ENCODE peak calls at places on chromosomes 7 and 10, in nine cellular contexts. H is K562; R is iris pigment epithelial cell; U is naive thymus-derived CD4-positive, alpha-beta T cell; Q is AG10803; K is HCT116; O is NCI-H748 treated with DMSO at 0.1 percent for 48 hours; J is kidney; A is hepatocyte. L is an unnamed sample.

GRCh38 chr7:139915864-139916716 is 87.0 kb downstream of the TBXAS1 start:
- DNase-seq in H (peak), R (peak), U (no peak), Q (peak), K (peak), O (no peak), J (no peak), A (peak), L (peak)

GRCh38 chr7:27771111-27771510 is 31.1 kb downstream of the TAX1BP1 start:
- DNase-seq in H (no peak), R (peak), U (no peak), Q (no peak), K (peak), O (no peak), J (no peak), A (no peak), L (no peak)

GRCh38 chr7:33982425-33982786 is 77.1 kb downstream of the BMPER start:
- DNase-seq in H (no peak), R (peak), U (no peak), Q (no peak), K (peak), O (no peak), J (no peak), A (no peak), L (no peak)

GRCh38 chr10:58919927-58920654 is 256.4 kb upstream of the PHYHIPL start:
- DNase-seq in H (no peak), R (peak), U (no peak), Q (peak), K (peak), O (peak), J (no peak), A (no peak), L (peak)

GRCh38 chr7:27430115-27430514 is 187.5 kb downstream of the EVX1 start:
- DNase-seq in H (no peak), R (no peak), U (no peak), Q (no peak), K (no peak), O (no peak), J (no peak), A (no peak), L (no peak)

GRCh38 chr10:110857265-110858158 is 14.2 kb upstream of the PDCD4 start:
- DNase-seq in H (peak), R (peak), U (no peak), Q (peak), K (no peak), O (no peak), J (no peak), A (peak), L (no peak)

GRCh38 chr7:149862156-149862555 is 11.6 kb upstream of the ATP6V0E2 start:
- DNase-seq in H (no peak), R (no peak), U (no peak), Q (no peak), K (no peak), O (no peak), J (peak), A (no peak), L (no peak)

GRCh38 chr7:105782391-105783063 is 93.9 kb downstream of the ATXN7L1 start:
- DNase-seq in H (no peak), R (peak), U (no peak), Q (peak), K (no peak), O (no peak), J (no peak), A (no peak), L (peak)

GRCh38 chr7:36546331-36546730 is 156.7 kb downstream of the ANLN start:
- DNase-seq in H (no peak), R (no peak), U (no peak), Q (no peak), K (no peak), O (no peak), J (no peak), A (no peak), L (no peak)

GRCh38 chr10:11654659-11655058 is 43.2 kb upstream of the USP6NL start:
- DNase-seq in H (no peak), R (no peak), U (no peak), Q (no peak), K (no peak), O (no peak), J (no peak), A (no peak), L (no peak)

GRCh38 chr7:44678096-44678467 is 70.6 kb upstream of the ZMIZ2 start:
- DNase-seq in H (no peak), R (peak), U (no peak), Q (peak), K (no peak), O (no peak), J (no peak), A (no peak), L (no peak)

GRCh38 chr7:103989785-103990775 is 622 bp upstream of the RELN start:
- DNase-seq in H (peak), R (peak), U (no peak), Q (peak), K (no peak), O (peak), J (peak), A (peak), L (peak)

GRCh38 chr7:157784114-157784835 is 447.5 kb downstream of the DNAJB6 start:
- DNase-seq in H (no peak), R (no peak), U (no peak), Q (no peak), K (no peak), O (no peak), J (peak), A (no peak), L (no peak)

GRCh38 chr7:158828343-158829020 is 827 bp downstream of the ESYT2 start:
- DNase-seq in H (peak), R (peak), U (no peak), Q (no peak), K (no peak), O (no peak), J (peak), A (peak), L (no peak)

GRCh38 chr10:84076047-84076388 is 63.3 kb upstream of the GHITM start:
- DNase-seq in H (no peak), R (peak), U (no peak), Q (peak), K (no peak), O (no peak), J (no peak), A (peak), L (peak)

GRCh38 chr7:142323706-142324105 is 65.8 kb upstream of the PRSS58 start:
- DNase-seq in H (peak), R (no peak), U (no peak), Q (no peak), K (peak), O (no peak), J (no peak), A (peak), L (no peak)

GRCh38 chr7:33072471-33072870 is 9.9 kb upstream of the NT5C3A start:
- DNase-seq in H (no peak), R (peak), U (no peak), Q (peak), K (no peak), O (no peak), J (no peak), A (no peak), L (peak)

GRCh38 chr10:8336629-8337331 is 282.3 kb downstream of the GATA3 start:
- DNase-seq in H (no peak), R (no peak), U (no peak), Q (no peak), K (no peak), O (no peak), J (no peak), A (peak), L (no peak)

GRCh38 chr10:84665211-84665610 is 336.8 kb downstream of the CCSER2 start:
- DNase-seq in H (no peak), R (no peak), U (no peak), Q (no peak), K (no peak), O (no peak), J (no peak), A (no peak), L (no peak)

GRCh38 chr7:138943061-138943460 is 38.1 kb downstream of the KIAA1549 start:
- DNase-seq in H (no peak), R (no peak), U (no peak), Q (no peak), K (no peak), O (no peak), J (no peak), A (no peak), L (no peak)

GRCh38 chr7:135661311-135662122 is 797 bp upstream of the STMP1 start:
- DNase-seq in H (peak), R (no peak), U (no peak), Q (no peak), K (no peak), O (peak), J (no peak), A (peak), L (no peak)